ENCODE peak calls at places on chromosomes 1 and 21, in nine cellular contexts. W, X, O, R, V, E, N, M and Y are unnamed samples.

GRCh38 chr1:227855687-227856086 is 40.2 kb downstream of the PRSS38 start:
- DNase-seq in W (no peak), X (no peak), O (no peak), R (no peak), V (no peak), E (no peak), N (no peak), M (no peak), Y (no peak)

GRCh38 chr1:110986407-110986891 is 22.7 kb upstream of the LRIF1 start:
- DNase-seq in W (no peak), X (no peak), O (no peak), R (no peak), V (no peak), E (no peak), N (no peak), M (no peak), Y (no peak)

GRCh38 chr21:39696620-39697019 is 48.4 kb upstream of the IGSF5 start:
- DNase-seq in W (no peak), X (no peak), O (no peak), R (no peak), V (peak), E (no peak), N (peak), M (no peak), Y (no peak)

GRCh38 chr1:164256456-164256855 is 302.5 kb upstream of the PBX1 start:
- DNase-seq in W (no peak), X (no peak), O (no peak), R (no peak), V (no peak), E (no peak), N (no peak), M (no peak), Y (no peak)

GRCh38 chr1:30868833-30869435 is 39.6 kb downstream of the SDC3 start:
- DNase-seq in W (no peak), X (peak), O (no peak), R (no peak), V (no peak), E (no peak), N (no peak), M (no peak), Y (no peak)

GRCh38 chr1:8649027-8649426 is 168.4 kb downstream of the RERE start:
- DNase-seq in W (no peak), X (peak), O (no peak), R (no peak), V (no peak), E (peak), N (no peak), M (no peak), Y (no peak)

GRCh38 chr1:8858112-8858668 is 20.3 kb downstream of the ENO1 start:
- DNase-seq in W (peak), X (no peak), O (no peak), R (no peak), V (no peak), E (peak), N (no peak), M (no peak), Y (no peak)

GRCh38 chr21:26098758-26099157 is 71.8 kb downstream of the APP start:
- DNase-seq in W (peak), X (no peak), O (no peak), R (no peak), V (no peak), E (no peak), N (no peak), M (no peak), Y (no peak)

GRCh38 chr1:23910553-23911246 is 2.5 kb downstream of the CNR2 start:
- DNase-seq in W (no peak), X (peak), O (no peak), R (no peak), V (no peak), E (no peak), N (no peak), M (no peak), Y (no peak)

GRCh38 chr1:211174375-211174774 is 40.4 kb upstream of the KCNH1 start:
- DNase-seq in W (no peak), X (no peak), O (no peak), R (no peak), V (no peak), E (no peak), N (no peak), M (no peak), Y (no peak)

GRCh38 chr1:235331391-235331790 is 3.0 kb downstream of the GGPS1 start:
- DNase-seq in W (no peak), X (no peak), O (no peak), R (no peak), V (no peak), E (no peak), N (no peak), M (no peak), Y (no peak)

GRCh38 chr1:43931711-43932660 is 1.6 kb upstream of the ARTN start:
- DNase-seq in W (no peak), X (no peak), O (no peak), R (no peak), V (no peak), E (no peak), N (no peak), M (no peak), Y (no peak)

GRCh38 chr21:44494956-44495355 is 39.6 kb downstream of the LRRC3 start:
- DNase-seq in W (no peak), X (no peak), O (no peak), R (no peak), V (no peak), E (no peak), N (no peak), M (no peak), Y (no peak)

GRCh38 chr1:228791782-228792181 is 56.5 kb downstream of the RHOU start:
- DNase-seq in W (no peak), X (no peak), O (no peak), R (no peak), V (no peak), E (no peak), N (no peak), M (no peak), Y (no peak)

GRCh38 chr1:80392529-80392928 is 1386.0 kb upstream of the ADGRL4 start:
- DNase-seq in W (no peak), X (no peak), O (no peak), R (no peak), V (no peak), E (peak), N (no peak), M (no peak), Y (no peak)

GRCh38 chr1:221240652-221241051 is 361.4 kb downstream of the HLX start:
- DNase-seq in W (no peak), X (no peak), O (no peak), R (no peak), V (no peak), E (no peak), N (no peak), M (no peak), Y (no peak)

GRCh38 chr21:45972716-45973474 is 8.7 kb upstream of the COL6A1 start:
- DNase-seq in W (no peak), X (no peak), O (peak), R (peak), V (peak), E (peak), N (no peak), M (no peak), Y (no peak)

GRCh38 chr1:18886003-18886335 is 16.4 kb downstream of the ALDH4A1 start:
- DNase-seq in W (no peak), X (no peak), O (no peak), R (no peak), V (no peak), E (no peak), N (no peak), M (no peak), Y (no peak)

GRCh38 chr1:181398544-181398943 is 84.8 kb upstream of the CACNA1E start:
- DNase-seq in W (no peak), X (peak), O (no peak), R (no peak), V (no peak), E (no peak), N (no peak), M (no peak), Y (no peak)

GRCh38 chr1:206451146-206451545 is 19.1 kb upstream of the IKBKE start:
- DNase-seq in W (no peak), X (no peak), O (no peak), R (no peak), V (no peak), E (no peak), N (no peak), M (no peak), Y (no peak)

GRCh38 chr1:171742577-171742922 is 685 bp upstream of the VAMP4 start:
- DNase-seq in W (no peak), X (no peak), O (peak), R (peak), V (no peak), E (no peak), N (peak), M (peak), Y (no peak)

GRCh38 chr1:42924249-42925131 is 34.2 kb downstream of the SLC2A1 start:
- DNase-seq in W (peak), X (peak), O (peak), R (peak), V (peak), E (peak), N (peak), M (peak), Y (no peak)

GRCh38 chr21:35573472-35574389 is 486.6 kb downstream of the SETD4 start:
- DNase-seq in W (no peak), X (no peak), O (no peak), R (no peak), V (no peak), E (no peak), N (no peak), M (no peak), Y (no peak)

GRCh38 chr1:226652613-226653012 is 86.5 kb downstream of the ITPKB start:
- DNase-seq in W (no peak), X (no peak), O (no peak), R (no peak), V (peak), E (no peak), N (no peak), M (no peak), Y (no peak)

GRCh38 chr1:55257958-55258357 is 42.8 kb upstream of the USP24 start:
- DNase-seq in W (no peak), X (peak), O (no peak), R (no peak), V (no peak), E (no peak), N (no peak), M (peak), Y (no peak)

GRCh38 chr1:93613895-93614294 is 67.7 kb downstream of the BCAR3 start:
- DNase-seq in W (no peak), X (no peak), O (peak), R (peak), V (no peak), E (no peak), N (no peak), M (no peak), Y (no peak)

GRCh38 chr1:201594575-201595245 is 55.8 kb downstream of the NAV1 start:
- DNase-seq in W (no peak), X (no peak), O (peak), R (no peak), V (no peak), E (no peak), N (no peak), M (no peak), Y (no peak)

GRCh38 chr1:205284420-205285144 is 37.0 kb downstream of the NUAK2 start:
- DNase-seq in W (peak), X (peak), O (peak), R (peak), V (peak), E (peak), N (peak), M (peak), Y (peak)
- TF ChIP-seq CTCF in W (no peak), X (no peak), O (no peak), R (no peak), V (no peak), E (no peak), N (no peak), M (no peak), Y (peak)

GRCh38 chr21:33197546-33197945 is 32.2 kb upstream of the IFNAR2 start:
- DNase-seq in W (no peak), X (no peak), O (no peak), R (no peak), V (no peak), E (no peak), N (no peak), M (no peak), Y (no peak)

GRCh38 chr21:33201945-33202344 is 27.8 kb upstream of the IFNAR2 start:
- DNase-seq in W (no peak), X (no peak), O (no peak), R (no peak), V (no peak), E (no peak), N (no peak), M (no peak), Y (no peak)

GRCh38 chr21:33198346-33199135 is 31.2 kb upstream of the IFNAR2 start:
- DNase-seq in W (no peak), X (no peak), O (no peak), R (no peak), V (no peak), E (no peak), N (no peak), M (no peak), Y (no peak)

GRCh38 chr21:33196956-33197374 is 32.8 kb upstream of the IFNAR2 start:
- DNase-seq in W (peak), X (peak), O (peak), R (peak), V (peak), E (peak), N (no peak), M (peak), Y (no peak)

DNA sequence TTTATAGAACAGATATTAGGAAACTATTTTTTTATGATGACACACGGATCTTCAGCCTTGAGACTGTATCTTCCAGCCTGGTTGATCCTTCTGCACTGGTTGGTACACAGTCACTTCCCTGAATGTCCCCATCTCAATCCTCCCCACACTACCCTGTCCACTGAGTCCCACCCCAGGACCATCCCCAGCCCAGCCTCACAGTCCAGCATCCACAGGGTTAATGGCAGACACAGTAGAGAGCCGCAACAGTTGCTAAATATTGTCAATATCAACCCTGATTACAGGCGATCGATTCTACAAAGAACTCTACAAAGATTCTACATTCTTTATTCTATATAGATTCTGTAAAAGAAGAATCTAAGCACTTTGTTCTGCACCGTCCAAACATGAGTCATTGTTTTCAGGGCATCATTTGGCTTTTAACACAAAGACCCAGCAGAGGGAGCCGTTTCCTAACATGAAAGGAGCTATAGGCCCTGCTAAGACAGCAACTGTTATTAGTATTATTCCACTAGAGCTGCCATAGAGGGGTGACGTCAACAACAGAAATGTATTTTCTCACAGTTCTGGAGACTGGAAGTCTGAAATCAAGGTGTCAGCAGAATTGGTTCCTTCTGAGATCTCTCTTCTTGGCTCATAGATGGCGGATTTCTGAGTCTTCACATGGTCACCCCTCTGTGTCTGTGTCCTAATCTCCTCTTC is 30.1 kb upstream of the IFNAR2 start:
- DNase-seq in W (peak), X (peak), O (peak), R (peak), V (no peak), E (peak), N (no peak), M (peak), Y (peak)
- H3K4me3 ChIP-seq in W (no peak), X (no peak), O (no peak), R (no peak), V (no peak), E (no peak), N (no peak), M (no peak), Y (no peak)

GRCh38 chr1:197178998-197179397 is 32.5 kb upstream of the ASPM start:
- DNase-seq in W (no peak), X (no peak), O (no peak), R (no peak), V (no peak), E (peak), N (no peak), M (no peak), Y (no peak)
- TF ChIP-seq CTCF in W (no peak), X (no peak), O (no peak), R (no peak), V (no peak), E (no peak), N (no peak), M (no peak), Y (peak)

GRCh38 chr1:160401972-160402795 is 1.8 kb downstream of the VANGL2 start:
- DNase-seq in W (no peak), X (no peak), O (no peak), R (no peak), V (no peak), E (no peak), N (no peak), M (no peak), Y (no peak)
- H3K4me3 ChIP-seq in W (no peak), X (no peak), O (peak), R (no peak), V (no peak), E (no peak), N (no peak), M (no peak), Y (no peak)

DNA sequence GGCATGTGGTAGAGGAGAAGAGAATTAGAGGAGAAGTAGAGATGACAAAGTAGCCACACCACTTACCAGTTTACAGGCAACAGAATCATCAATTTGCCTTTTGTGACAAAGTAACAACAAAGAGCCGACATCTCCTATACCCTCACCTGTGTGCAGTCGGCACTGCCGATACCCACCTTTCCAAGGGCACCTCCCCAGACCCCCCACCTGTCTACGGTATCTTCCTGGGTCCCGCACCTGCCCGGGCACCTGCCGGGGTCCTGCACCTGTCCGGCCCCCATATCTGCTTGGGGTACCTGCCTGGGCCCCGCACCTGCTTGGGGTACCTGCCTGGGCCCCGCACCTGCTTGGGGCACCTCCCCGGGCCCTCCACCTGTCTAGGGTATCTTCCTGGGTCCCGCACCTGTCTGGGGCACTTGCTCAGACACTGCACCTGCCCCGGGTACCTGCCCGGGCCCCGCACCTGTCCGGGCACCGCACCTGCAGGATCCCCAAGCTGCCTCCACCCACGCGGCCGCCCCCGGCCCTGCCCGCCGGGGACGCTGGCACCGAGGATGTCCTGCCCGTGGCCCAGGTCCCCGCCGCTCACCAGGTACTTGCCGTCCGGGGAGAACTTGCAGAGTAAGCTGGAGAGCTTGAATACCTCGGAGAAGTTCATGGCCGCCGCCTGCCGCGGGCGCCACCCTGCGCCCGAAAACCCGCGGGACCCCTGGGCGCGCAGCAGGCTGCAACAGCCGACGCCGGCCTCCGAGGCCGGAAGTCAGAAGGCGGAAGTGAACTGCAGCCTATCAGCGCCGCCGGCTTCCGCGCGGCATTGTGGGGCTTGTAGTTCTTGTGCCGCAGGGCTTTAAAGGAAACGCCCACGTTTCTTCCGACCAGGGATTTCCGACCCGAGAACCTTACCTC is at the start of gene WRAP73:
- DNase-seq in W (peak), X (peak), O (peak), R (peak), V (peak), E (peak), N (peak), M (peak), Y (peak)
- TF ChIP-seq CTCF in W (no peak), X (peak), O (peak), R (no peak), V (no peak), E (peak), N (no peak), M (no peak), Y (peak)

DNA sequence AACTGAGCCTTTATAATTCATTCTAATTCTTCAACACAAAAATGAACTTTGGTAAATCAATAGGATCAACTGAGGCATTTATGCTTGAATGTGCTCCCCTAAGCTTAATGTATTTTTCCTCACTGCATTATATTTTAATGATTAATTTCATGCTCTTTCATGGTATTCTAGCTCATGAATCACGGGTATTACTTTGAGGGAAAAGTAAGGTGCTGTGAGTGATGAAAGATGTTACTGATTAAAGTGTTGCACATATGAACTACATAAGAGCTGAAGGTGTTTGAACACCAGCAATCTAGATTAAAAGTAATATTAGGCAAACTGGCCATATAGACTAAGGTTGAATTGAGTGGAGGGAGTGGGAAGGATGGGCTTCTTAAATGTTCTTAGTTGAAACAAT is 1.9 kb downstream of the DPYD start:
- DNase-seq in W (no peak), X (no peak), O (no peak), R (no peak), V (no peak), E (no peak), N (no peak), M (no peak), Y (no peak)
- H3K4me3 ChIP-seq in W (peak), X (peak), O (peak), R (peak), V (no peak), E (no peak), N (no peak), M (no peak), Y (peak)

GRCh38 chr1:217661407-217661806 is 30.3 kb downstream of the SPATA17 start:
- DNase-seq in W (no peak), X (no peak), O (no peak), R (no peak), V (no peak), E (no peak), N (no peak), M (no peak), Y (no peak)

DNA sequence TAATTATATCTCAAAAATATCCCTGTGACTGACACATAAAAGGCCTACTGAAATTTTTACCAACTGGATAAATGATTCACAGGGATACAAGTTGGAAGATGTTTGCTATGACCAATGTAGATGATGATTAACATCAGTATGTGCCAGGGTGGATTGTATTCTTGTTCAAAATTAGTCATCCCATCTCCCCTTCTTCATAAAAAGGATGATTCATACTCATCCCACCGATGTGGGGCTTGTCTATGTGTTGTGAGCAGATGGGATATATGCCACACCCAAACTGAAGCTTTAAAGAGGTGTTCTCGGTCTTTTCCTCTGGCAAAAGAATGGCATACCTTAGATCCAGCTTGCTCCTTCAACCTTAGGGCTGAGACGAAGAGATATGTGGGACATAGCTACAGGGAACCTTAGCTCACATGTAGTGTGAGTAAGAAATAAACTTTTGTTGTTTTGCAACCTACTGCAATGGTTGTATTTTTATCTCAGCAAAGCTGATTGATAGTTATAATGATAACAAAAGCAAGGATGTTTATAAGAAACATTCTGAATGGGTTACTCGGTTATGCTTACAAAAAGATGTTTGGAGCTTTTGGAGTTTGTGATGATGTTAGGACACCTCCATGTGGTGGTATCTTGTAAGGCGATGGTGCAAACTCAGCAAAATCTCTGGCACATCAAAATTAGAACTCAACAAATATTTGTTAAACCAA is 29.4 kb downstream of the SPATA17 start:
- DNase-seq in W (no peak), X (peak), O (no peak), R (no peak), V (no peak), E (peak), N (no peak), M (no peak), Y (peak)
- TF ChIP-seq CTCF in W (peak), X (peak), O (no peak), R (no peak), V (no peak), E (peak), N (no peak), M (no peak), Y (peak)